ENCODE peak calls at places on chromosomes 6 and 20, in eight cellular contexts. M is keratinocyte; F is A549; G is cardiac muscle cell; A is CD8-positive, alpha-beta memory T cell; J is stomach; O is left lung; H is colonic mucosa. B is an unnamed sample.

GRCh38 chr20:38083338-38084048 is 49.9 kb downstream of the RPRD1B start:
- DNase-seq in H (no peak), G (no peak), J (no peak), O (no peak), M (no peak), A (no peak), F (no peak), B (no peak)

GRCh38 chr6:125169058-125169457 is 15.5 kb downstream of the TPD52L1 start:
- DNase-seq in J (no peak), G (no peak), H (no peak), F (no peak), A (no peak), M (no peak), O (no peak), B (no peak)

GRCh38 chr6:83815631-83816030 is 37.5 kb upstream of the RIPPLY2 start:
- DNase-seq in F (peak), J (no peak), O (no peak), M (no peak), H (no peak), G (no peak), A (no peak), B (no peak)

GRCh38 chr6:106788761-106789160 is 159.4 kb downstream of the QRSL1 start:
- DNase-seq in M (no peak), A (no peak), H (no peak), O (no peak), J (no peak), F (no peak), G (no peak), B (no peak)

GRCh38 chr20:22561965-22562581 is 22.3 kb downstream of the FOXA2 start:
- DNase-seq in M (no peak), H (no peak), G (no peak), F (no peak), O (no peak), J (no peak), A (no peak), B (no peak)

GRCh38 chr6:20605581-20605980 is 71.3 kb downstream of the CDKAL1 start:
- DNase-seq in A (no peak), F (no peak), G (no peak), M (no peak), H (no peak), J (no peak), O (no peak), B (no peak)

GRCh38 chr6:72084992-72085569 is 198.7 kb downstream of the RIMS1 start:
- DNase-seq in G (peak), M (no peak), O (no peak), A (no peak), H (no peak), F (no peak), J (no peak), B (peak)

GRCh38 chr6:99165838-99166237 is 183.6 kb downstream of the FAXC start:
- DNase-seq in F (no peak), J (no peak), A (no peak), G (no peak), M (no peak), O (no peak), H (no peak), B (no peak)

GRCh38 chr6:24549674-24550418 is 55.1 kb downstream of the ALDH5A1 start:
- DNase-seq in G (no peak), J (no peak), H (no peak), F (no peak), A (no peak), M (no peak), O (no peak), B (no peak)

GRCh38 chr6:150732765-150733539 is 132.6 kb upstream of the MTHFD1L start:
- DNase-seq in J (no peak), O (no peak), M (no peak), A (no peak), H (no peak), G (no peak), F (no peak), B (no peak)

GRCh38 chr6:67535946-67536345 is 1099.1 kb upstream of the ADGRB3 start:
- DNase-seq in G (no peak), J (no peak), H (no peak), M (no peak), O (no peak), F (no peak), A (no peak), B (no peak)

GRCh38 chr6:142696689-142697088 is 248.3 kb downstream of the HIVEP2 start:
- DNase-seq in M (no peak), H (peak), A (no peak), F (no peak), J (peak), G (no peak), O (peak), B (peak)

GRCh38 chr6:129893513-129894098 is 32.5 kb upstream of the TMEM244 start:
- DNase-seq in G (no peak), O (no peak), A (no peak), J (no peak), M (no peak), F (peak), H (no peak), B (peak)

GRCh38 chr20:36745234-36745926 is 510 bp downstream of the NDRG3 start:
- DNase-seq in M (no peak), H (peak), J (peak), O (no peak), A (no peak), G (peak), F (peak), B (peak)

GRCh38 chr20:6388666-6389197 is 265.9 kb upstream of the FERMT1 start:
- DNase-seq in G (no peak), F (no peak), M (no peak), H (no peak), J (no peak), O (no peak), A (no peak), B (no peak)

GRCh38 chr6:15301179-15302006 is 55.5 kb downstream of the JARID2 start:
- DNase-seq in M (no peak), F (no peak), O (no peak), J (no peak), A (no peak), H (no peak), G (no peak), B (no peak)

GRCh38 chr6:43070028-43070632 is 6.0 kb upstream of the PTK7 start:
- DNase-seq in A (no peak), G (peak), H (no peak), F (peak), J (no peak), M (no peak), O (no peak), B (peak)

GRCh38 chr20:49937023-49937929 is 1.1 kb downstream of the RNF114 start:
- DNase-seq in O (no peak), H (peak), J (no peak), A (no peak), G (no peak), F (no peak), M (no peak), B (peak)

GRCh38 chr20:36270744-36271638 is 34.7 kb downstream of the AAR2 start:
- DNase-seq in M (no peak), A (no peak), F (no peak), J (no peak), O (no peak), G (no peak), H (no peak), B (no peak)

GRCh38 chr20:36153754-36154695 is 515 bp upstream of the EPB41L1 start:
- DNase-seq in J (peak), M (no peak), F (peak), O (peak), A (no peak), H (peak), G (peak), B (peak)

GRCh38 chr6:12886961-12887775 is 170.6 kb downstream of the PHACTR1 start:
- DNase-seq in O (no peak), H (no peak), G (no peak), M (no peak), F (no peak), A (no peak), J (no peak), B (no peak)

GRCh38 chr6:37678078-37678846 is 19.4 kb downstream of the MDGA1 start:
- DNase-seq in A (no peak), J (no peak), H (no peak), F (no peak), O (no peak), G (no peak), M (no peak), B (no peak)

GRCh38 chr6:147508871-147509608 is 550 bp downstream of the SAMD5 start:
- DNase-seq in G (peak), O (peak), F (peak), H (peak), J (no peak), M (no peak), A (no peak), B (no peak)

GRCh38 chr6:128882991-128883571 is at the start of gene LAMA2:
- DNase-seq in F (no peak), J (peak), A (no peak), O (peak), M (no peak), G (peak), H (peak), B (peak)

GRCh38 chr6:43771210-43771857 is 1.3 kb downstream of the VEGFA start:
- DNase-seq in M (no peak), H (peak), G (peak), F (peak), J (peak), A (peak), O (peak), B (peak)

GRCh38 chr20:11772226-11772730 is 145.4 kb upstream of the BTBD3 start:
- DNase-seq in G (no peak), O (no peak), F (no peak), H (no peak), A (no peak), M (no peak), J (no peak), B (no peak)

GRCh38 chr20:11777861-11778570 is 139.7 kb upstream of the BTBD3 start:
- DNase-seq in F (no peak), O (no peak), A (no peak), H (no peak), M (no peak), G (no peak), J (no peak), B (no peak)

GRCh38 chr20:11777387-11777786 is 140.3 kb upstream of the BTBD3 start:
- DNase-seq in J (no peak), G (no peak), A (no peak), M (no peak), O (no peak), H (no peak), F (no peak), B (no peak)

GRCh38 chr20:11780765-11781369 is 136.8 kb upstream of the BTBD3 start:
- DNase-seq in M (no peak), A (no peak), F (no peak), O (no peak), H (no peak), G (no peak), J (no peak), B (no peak)

GRCh38 chr20:11776687-11777086 is 141.0 kb upstream of the BTBD3 start:
- DNase-seq in O (no peak), J (no peak), A (no peak), H (no peak), G (no peak), F (no peak), M (no peak), B (no peak)
- H3K4me3 ChIP-seq in O (no peak), J (no peak), A (no peak), H (no peak), G (no peak), F (no peak), M (no peak), B (no peak)

GRCh38 chr6:11093065-11093590 is 506 bp upstream of the SMIM13 start:
- DNase-seq in F (peak), A (no peak), J (no peak), M (no peak), H (peak), G (peak), O (no peak), B (no peak)
- H3K27ac ChIP-seq in F (peak), A (peak), J (peak), M (peak), H (peak), G (peak), O (peak), B (peak)

GRCh38 chr6:90186637-90187361 is 109.8 kb downstream of the BACH2 start:
- DNase-seq in O (no peak), J (no peak), G (no peak), M (no peak), A (no peak), F (no peak), H (no peak), B (no peak)
- H3K4me3 ChIP-seq in O (no peak), J (no peak), G (no peak), M (no peak), A (peak), F (no peak), H (no peak), B (no peak)

DNA sequence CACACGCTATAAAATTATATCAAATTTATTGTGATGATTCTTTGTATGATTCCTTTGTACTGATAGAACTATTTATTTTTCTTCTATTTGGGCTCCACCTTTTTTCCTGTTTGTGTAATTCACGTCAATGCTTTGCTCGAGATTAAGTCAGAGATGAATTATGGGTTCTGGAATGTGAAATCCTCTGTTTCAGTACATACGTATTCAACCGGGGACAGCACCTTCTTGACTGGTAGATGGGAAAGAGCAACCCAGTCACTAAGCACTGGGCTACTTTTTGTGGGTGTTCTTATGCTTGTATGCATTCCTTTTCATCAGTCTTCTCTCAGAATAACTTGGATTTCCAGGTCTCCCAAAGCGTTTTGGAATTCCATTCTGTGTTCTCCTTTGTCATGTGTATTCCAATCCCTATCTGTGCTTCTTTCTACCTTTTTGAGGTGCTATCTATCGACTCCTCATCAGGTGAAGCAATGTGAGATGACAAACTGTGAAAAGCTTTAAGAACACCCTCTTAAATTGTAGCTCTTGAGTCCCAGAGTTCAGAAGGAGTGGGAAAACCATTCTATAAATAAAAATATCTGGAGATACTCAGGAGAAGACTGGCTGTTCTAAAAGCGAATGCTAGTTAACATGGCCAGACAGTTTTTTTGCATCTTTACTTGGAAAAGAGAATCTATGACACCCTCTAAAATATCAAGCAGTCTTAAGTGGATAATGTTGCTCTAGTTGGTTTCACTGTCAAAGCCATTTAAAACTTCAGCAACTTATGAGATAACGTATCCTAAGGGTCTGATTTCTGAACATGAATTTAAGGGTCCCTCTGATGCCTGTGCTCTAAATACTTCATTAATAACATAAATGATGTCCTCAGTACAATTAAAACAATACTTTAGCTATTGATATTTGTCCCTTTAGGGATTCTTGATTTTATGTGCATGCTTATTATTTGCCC is 197.7 kb upstream of the PREP start:
- DNase-seq in H (no peak), A (no peak), M (no peak), G (peak), F (peak), J (no peak), O (no peak), B (no peak)
- H3K27ac ChIP-seq in H (peak), A (no peak), M (peak), G (no peak), F (peak), J (peak), O (peak), B (peak)

GRCh38 chr6:112936079-112936472 is 588.9 kb downstream of the RFPL4B start:
- DNase-seq in H (no peak), F (no peak), M (no peak), A (no peak), O (peak), G (no peak), J (no peak), B (no peak)

GRCh38 chr6:112935402-112936078 is 588.4 kb downstream of the RFPL4B start:
- DNase-seq in G (no peak), F (no peak), H (no peak), O (no peak), J (no peak), M (no peak), A (no peak), B (no peak)

GRCh38 chr6:112936476-112936875 is 589.3 kb downstream of the RFPL4B start:
- DNase-seq in O (no peak), G (no peak), F (no peak), A (no peak), M (no peak), J (no peak), H (no peak), B (no peak)

GRCh38 chr6:112933947-112934346 is 586.8 kb downstream of the RFPL4B start:
- DNase-seq in F (no peak), M (no peak), O (no peak), H (no peak), A (no peak), G (no peak), J (no peak), B (no peak)

GRCh38 chr6:112934433-112935327 is 587.5 kb downstream of the RFPL4B start:
- DNase-seq in M (no peak), F (no peak), G (no peak), H (no peak), O (no peak), J (no peak), A (no peak), B (no peak)
- H3K4me3 ChIP-seq in M (no peak), F (no peak), G (no peak), H (no peak), O (no peak), J (no peak), A (no peak), B (no peak)

DNA sequence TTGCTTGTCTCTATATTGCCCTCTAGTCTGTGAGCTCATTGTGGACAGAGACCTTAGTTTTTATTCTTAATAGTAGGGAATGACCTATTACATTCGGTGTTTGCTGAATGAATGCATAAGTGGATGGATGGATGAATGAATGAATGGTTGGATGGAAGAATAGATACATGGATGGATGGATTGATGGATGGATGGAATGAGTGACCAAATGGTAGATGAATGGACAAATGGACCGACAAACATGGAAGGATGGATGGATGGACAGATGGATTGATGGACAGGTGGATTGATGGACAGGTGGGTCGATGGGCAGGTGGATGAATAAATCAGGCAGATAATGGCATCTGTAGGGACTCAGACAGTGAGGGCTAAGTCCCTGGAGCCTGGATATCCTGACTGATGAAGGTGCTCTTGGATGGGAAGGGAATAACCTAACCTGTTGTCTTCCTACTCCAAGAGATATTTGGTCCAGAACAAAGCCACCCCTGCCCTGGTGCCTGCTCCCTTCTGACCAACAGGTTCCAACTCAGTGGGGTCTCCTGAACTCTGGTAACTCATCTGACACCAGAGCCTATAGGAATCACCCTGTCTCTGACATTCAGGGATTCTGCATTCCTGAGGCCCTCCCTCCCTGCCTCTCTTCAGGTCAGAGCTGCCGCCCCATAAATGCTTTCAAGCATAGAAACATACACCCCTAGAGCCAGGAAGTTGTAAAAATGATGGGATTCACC is 9.6 kb upstream of the CCN5 start:
- DNase-seq in H (no peak), J (no peak), O (no peak), F (no peak), G (no peak), A (no peak), M (no peak), B (no peak)
- H3K27ac ChIP-seq in H (no peak), J (no peak), O (no peak), F (peak), G (no peak), A (no peak), M (no peak), B (no peak)

DNA sequence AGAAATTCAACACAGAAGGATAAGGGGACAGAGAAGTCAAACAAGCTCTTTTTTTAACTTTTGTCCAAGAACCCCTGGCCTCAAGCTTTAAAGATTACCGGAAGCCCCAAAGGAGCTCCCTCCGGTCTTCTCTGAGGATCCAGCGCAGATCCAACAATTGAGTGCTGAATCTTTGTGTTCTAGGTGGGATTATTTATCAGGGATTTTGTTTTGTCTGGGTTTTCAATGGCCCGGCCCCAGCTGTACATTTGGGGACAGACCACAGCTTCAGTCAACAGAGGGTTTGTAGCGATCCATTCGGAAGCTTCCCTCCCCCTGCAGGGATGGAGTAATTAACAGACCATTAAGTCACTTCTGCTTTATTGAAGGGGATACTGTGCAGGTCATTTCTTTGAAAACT is 7.8 kb downstream of the OLIG3 start:
- DNase-seq in M (no peak), J (no peak), G (no peak), F (no peak), O (no peak), A (no peak), H (no peak), B (no peak)
- H3K4me3 ChIP-seq in M (no peak), J (no peak), G (no peak), F (no peak), O (no peak), A (no peak), H (no peak), B (no peak)